ENCODE peak calls at places on chromosomes 2 and 18, in four cellular contexts. E is body of pancreas, J is right lobe of liver, B is heart left ventricle. Z is an unnamed sample.

GRCh38 chr18:2223859-2224258 is 347.4 kb downstream of the METTL4 start:
- DNase-seq in E (peak; percentile 46), J (no peak), B (no peak), Z (no peak)

GRCh38 chr2:197972017-197972416 is 167.6 kb downstream of the PLCL1 start:
- DNase-seq in E (peak; percentile 54), J (no peak), B (no peak), Z (no peak)

GRCh38 chr2:203061346-203061745 is 46.7 kb downstream of the NBEAL1 start:
- DNase-seq in E (no peak), J (no peak), B (no peak), Z (no peak)

GRCh38 chr2:203859030-203859854 is 8.3 kb upstream of the CTLA4 start:
- DNase-seq in E (no peak), J (no peak), B (no peak), Z (no peak)

GRCh38 chr18:76545433-76546281 is 50.6 kb upstream of the ZNF516 start:
- DNase-seq in E (no peak), J (no peak), B (no peak), Z (no peak)

GRCh38 chr2:128369126-128369555 is 50.5 kb upstream of the HS6ST1 start:
- DNase-seq in E (no peak), J (no peak), B (peak; percentile 59), Z (no peak)

GRCh38 chr18:32040936-32041335 is 22.3 kb downstream of the RNF125 start:
- DNase-seq in E (no peak), J (no peak), B (no peak), Z (no peak)

GRCh38 chr2:229974271-229974670 is 52.0 kb downstream of the FBXO36 start:
- DNase-seq in E (peak; percentile 22), J (no peak), B (no peak), Z (no peak)

GRCh38 chr18:48609820-48610815 is 71.3 kb downstream of the CTIF start:
- DNase-seq in E (no peak), J (no peak), B (no peak), Z (no peak)

GRCh38 chr2:171141320-171141719 is 19.4 kb downstream of the TLK1 start:
- DNase-seq in E (peak; percentile 18), J (no peak), B (no peak), Z (no peak)

GRCh38 chr18:64103979-64104378 is 44.9 kb downstream of the LINC00305 start:
- DNase-seq in E (peak; percentile 9), J (no peak), B (no peak), Z (no peak)

GRCh38 chr2:240498171-240498957 is 59.4 kb downstream of the ANKMY1 start:
- DNase-seq in E (no peak), J (no peak), B (peak; percentile 16), Z (no peak)

GRCh38 chr2:134917219-134917957 is 1.2 kb upstream of the CCNT2 start:
- DNase-seq in E (peak; percentile 25), J (peak; percentile 24), B (peak; percentile 58), Z (peak; percentile 65)

GRCh38 chr2:172986040-172986439 is 89.6 kb upstream of the MAP3K20 start:
- DNase-seq in E (no peak), J (no peak), B (no peak), Z (no peak)

GRCh38 chr18:8987250-8987649 is 115.2 kb upstream of the NDUFV2 start:
- DNase-seq in E (peak; percentile 91), J (no peak), B (no peak), Z (no peak)

GRCh38 chr2:155115856-155116255 is 417.4 kb downstream of the KCNJ3 start:
- DNase-seq in E (no peak), J (no peak), B (no peak), Z (no peak)

GRCh38 chr2:241900251-241901017 is 30.9 kb downstream of the RTP5 start:
- DNase-seq in E (peak; percentile 72), J (no peak), B (peak; percentile 49), Z (no peak)

GRCh38 chr18:27014841-27015240 is 149.3 kb upstream of the AQP4 start:
- DNase-seq in E (no peak), J (no peak), B (no peak), Z (no peak)

GRCh38 chr18:50871846-50872245 is 7.1 kb upstream of the ME2 start:
- DNase-seq in E (no peak), J (no peak), B (no peak), Z (no peak)

GRCh38 chr2:236971131-236971850 is 114.4 kb upstream of the COPS8 start:
- DNase-seq in E (no peak), J (no peak), B (no peak), Z (peak; percentile 70)

GRCh38 chr18:74110983-74111382 is 36.7 kb downstream of the FBXO15 start:
- DNase-seq in E (no peak), J (no peak), B (no peak), Z (no peak)

GRCh38 chr2:154097823-154098398 is 226.2 kb downstream of the GALNT13 start:
- DNase-seq in E (no peak), J (no peak), B (no peak), Z (no peak)

GRCh38 chr2:95670686-95671085 is 78.9 kb downstream of the TRIM43 start:
- DNase-seq in E (no peak), J (no peak), B (no peak), Z (no peak)

GRCh38 chr18:49021076-49021432 is 70.3 kb upstream of the SMAD7 start:
- DNase-seq in E (no peak), J (no peak), B (peak; percentile 53), Z (no peak)

GRCh38 chr2:30372836-30373235 is 74.2 kb upstream of the LCLAT1 start:
- DNase-seq in E (no peak), J (no peak), B (no peak), Z (no peak)

GRCh38 chr2:134117651-134118050 is 136.2 kb upstream of the MGAT5 start:
- DNase-seq in E (no peak), J (no peak), B (no peak), Z (no peak)

GRCh38 chr2:16028644-16029043 is 88.3 kb downstream of the MYCN start:
- DNase-seq in E (no peak), J (no peak), B (no peak), Z (no peak)

GRCh38 chr2:219553463-219553862 is 9.6 kb downstream of the TMEM198 start:
- DNase-seq in E (no peak), J (no peak), B (no peak), Z (no peak)

GRCh38 chr2:219551863-219552381 is 8.1 kb downstream of the TMEM198 start:
- DNase-seq in E (no peak), J (no peak), B (no peak), Z (no peak)

GRCh38 chr2:219554369-219554768 is 10.5 kb downstream of the TMEM198 start:
- DNase-seq in E (no peak), J (no peak), B (peak; percentile 61), Z (no peak)

GRCh38 chr2:219552382-219553167 is 8.7 kb downstream of the TMEM198 start:
- DNase-seq in E (peak; percentile 94), J (peak; percentile 87), B (peak; percentile 89), Z (peak; percentile 92)

GRCh38 chr2:219553168-219553417 is 9.3 kb downstream of the TMEM198 start:
- DNase-seq in E (no peak), J (no peak), B (no peak), Z (no peak)
- H3K4me3 ChIP-seq in E (no peak overlapping the region), J (peak overlapping the region; percentile 65), B (peak overlapping the region; percentile 27), Z (peak overlapping the region; percentile 46)

GRCh38 chr2:165273176-165273575 is 34.0 kb downstream of the SCN2A start:
- DNase-seq in E (no peak), J (no peak), B (no peak), Z (no peak)

GRCh38 chr2:165277860-165278656 is 38.8 kb downstream of the SCN2A start:
- DNase-seq in E (no peak), J (no peak), B (no peak), Z (no peak)

GRCh38 chr2:165277295-165277694 is 38.1 kb downstream of the SCN2A start:
- DNase-seq in E (no peak), J (no peak), B (no peak), Z (no peak)

GRCh38 chr2:165275932-165276331 is 36.7 kb downstream of the SCN2A start:
- DNase-seq in E (no peak), J (no peak), B (no peak), Z (no peak)

GRCh38 chr2:165274698-165275097 is 35.5 kb downstream of the SCN2A start:
- DNase-seq in E (peak; percentile 30), J (no peak), B (peak; percentile 70), Z (peak; percentile 65)
- H3K27ac ChIP-seq in E (no peak overlapping the region), J (no peak overlapping the region), B (peak overlapping the region; percentile 19), Z (peak overlapping the region; percentile 70)

GRCh38 chr2:119427756-119428155 is 3.9 kb upstream of the TMEM37 start:
- DNase-seq in E (no peak), J (no peak), B (no peak), Z (no peak)

GRCh38 chr2:119426801-119427395 is 4.8 kb upstream of the TMEM37 start:
- DNase-seq in E (peak; percentile 80), J (peak; percentile 84), B (no peak), Z (peak; percentile 87)

GRCh38 chr2:119430023-119430498 is 1.6 kb upstream of the TMEM37 start:
- DNase-seq in E (no peak), J (no peak), B (no peak), Z (no peak)

GRCh38 chr2:119429225-119430000 is 2.2 kb upstream of the TMEM37 start:
- DNase-seq in E (no peak), J (no peak), B (no peak), Z (no peak)

DNA sequence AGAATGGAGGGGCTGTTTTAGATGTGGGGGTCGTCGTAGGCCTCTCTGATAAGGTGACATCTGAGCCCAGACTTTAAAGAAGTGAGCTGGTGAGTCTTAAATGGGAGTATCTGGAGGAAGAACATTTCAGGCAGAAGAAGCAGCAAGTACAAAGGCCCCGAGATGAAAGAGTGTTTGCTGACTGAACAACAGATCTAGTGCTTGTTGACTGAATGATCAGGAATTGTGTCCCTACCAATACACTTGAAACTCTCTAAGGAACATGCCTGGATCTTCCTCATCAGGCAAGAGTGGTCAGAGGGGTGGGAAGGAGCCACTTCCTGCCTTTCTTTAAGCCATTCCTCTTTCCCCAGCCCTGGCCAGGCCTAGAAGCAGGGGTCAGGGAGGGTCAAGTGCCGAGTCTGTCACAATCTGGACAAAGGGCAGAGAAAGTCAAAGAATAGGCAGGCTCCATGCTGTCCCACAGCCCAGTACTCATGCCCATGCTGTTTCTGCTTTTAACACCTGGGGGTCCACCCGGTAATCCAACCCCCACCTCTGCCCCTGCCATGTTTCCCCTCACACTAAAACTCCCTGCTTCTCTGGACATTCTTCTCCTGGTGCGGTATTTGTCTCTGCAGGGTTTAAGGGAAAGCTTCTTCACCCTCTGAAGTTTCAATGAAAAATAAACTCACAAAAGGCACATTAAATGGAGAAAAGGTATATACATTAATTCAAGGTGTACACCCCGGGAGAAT is 3.0 kb upstream of the TMEM37 start:
- DNase-seq in E (no peak), J (no peak), B (no peak), Z (peak; percentile 70)
- H3K4me1 ChIP-seq in E (peaks cover 51% of the 10 kb centered on the region), J (peaks cover 46% of the 10 kb centered on the region), B (peaks cover 10% of the 10 kb centered on the region), Z (peaks cover 78% of the 10 kb centered on the region)

GRCh38 chr2:222892321-222892720 is 31.5 kb downstream of the ACSL3 start:
- DNase-seq in E (no peak), J (no peak), B (no peak), Z (no peak)
- H3K4me3 ChIP-seq in E (no peak overlapping the region), J (no peak overlapping the region), B (no peak overlapping the region), Z (no peak overlapping the region)

GRCh38 chr18:3709166-3709565 is 259.2 kb downstream of the TGIF1 start:
- DNase-seq in E (no peak), J (no peak), B (no peak), Z (no peak)

GRCh38 chr18:3713166-3713565 is 263.2 kb downstream of the TGIF1 start:
- DNase-seq in E (peak; percentile 24), J (no peak), B (no peak), Z (no peak)

GRCh38 chr18:3712485-3712884 is 262.5 kb downstream of the TGIF1 start:
- DNase-seq in E (no peak), J (no peak), B (no peak), Z (no peak)

GRCh38 chr18:3713708-3714107 is 263.7 kb downstream of the TGIF1 start:
- DNase-seq in E (no peak), J (no peak), B (no peak), Z (no peak)

GRCh38 chr18:3710712-3711269 is 260.8 kb downstream of the TGIF1 start:
- DNase-seq in E (peak; percentile 80), J (peak; percentile 75), B (no peak), Z (no peak)
- H3K27ac ChIP-seq in E (peak overlapping the region; percentile 79), J (no peak overlapping the region), B (no peak overlapping the region), Z (no peak overlapping the region)